ENCODE peak calls at places on chromosomes 13 and 19, in four cellular contexts. L, S, P and M are unnamed samples. For H3K4me1, the result is how much of the 10 kb centered on the place peaks cover.

GRCh38 chr19:8500158-8500557 is 2.3 kb downstream of the PRAM1 start:
- DNase-seq in S (no peak), P (no peak), L (no peak), M (peak)

GRCh38 chr13:33409673-33410072 is 124.1 kb upstream of the STARD13 start:
- DNase-seq in P (no peak), L (no peak), S (no peak), M (no peak)

GRCh38 chr13:26498524-26499208 is 58.8 kb upstream of the WASF3 start:
- DNase-seq in S (no peak), L (no peak), P (peak), M (no peak)

GRCh38 chr19:677201-677600 is 1.0 kb downstream of the FSTL3 start:
- DNase-seq in L (peak), P (no peak), S (peak), M (no peak)

GRCh38 chr19:55635856-55636440 is 4.9 kb upstream of the ZNF580 start:
- DNase-seq in L (no peak), P (no peak), S (no peak), M (no peak)

GRCh38 chr19:1651548-1652394 is 644 bp downstream of the TCF3 start:
- DNase-seq in L (peak), S (no peak), P (peak), M (peak)

GRCh38 chr13:52998290-52998876 is 30.2 kb upstream of the OLFM4 start:
- DNase-seq in P (no peak), S (no peak), L (no peak), M (no peak)

GRCh38 chr13:21074601-21075302 is 13.4 kb upstream of the LATS2 start:
- DNase-seq in S (no peak), L (no peak), P (no peak), M (no peak)

GRCh38 chr19:39363909-39364457 is 21.8 kb downstream of the SAMD4B start:
- DNase-seq in P (no peak), S (no peak), L (no peak), M (no peak)

GRCh38 chr13:46682015-46682414 is 114.9 kb downstream of the ESD start:
- DNase-seq in P (no peak), S (no peak), L (no peak), M (no peak)

GRCh38 chr13:33728271-33729037 is 89.5 kb upstream of the RFC3 start:
- DNase-seq in S (peak), P (no peak), L (no peak), M (no peak)

GRCh38 chr19:38564981-38565685 is 52.6 kb downstream of the MAP4K1 start:
- DNase-seq in L (no peak), P (no peak), S (peak), M (no peak)

GRCh38 chr13:106690779-106691178 is 122.8 kb upstream of the ARGLU1 start:
- DNase-seq in S (no peak), P (no peak), L (no peak), M (no peak)

GRCh38 chr19:18008814-18009213 is 844 bp downstream of the ARRDC2 start:
- DNase-seq in S (no peak), P (no peak), L (no peak), M (no peak)

DNA sequence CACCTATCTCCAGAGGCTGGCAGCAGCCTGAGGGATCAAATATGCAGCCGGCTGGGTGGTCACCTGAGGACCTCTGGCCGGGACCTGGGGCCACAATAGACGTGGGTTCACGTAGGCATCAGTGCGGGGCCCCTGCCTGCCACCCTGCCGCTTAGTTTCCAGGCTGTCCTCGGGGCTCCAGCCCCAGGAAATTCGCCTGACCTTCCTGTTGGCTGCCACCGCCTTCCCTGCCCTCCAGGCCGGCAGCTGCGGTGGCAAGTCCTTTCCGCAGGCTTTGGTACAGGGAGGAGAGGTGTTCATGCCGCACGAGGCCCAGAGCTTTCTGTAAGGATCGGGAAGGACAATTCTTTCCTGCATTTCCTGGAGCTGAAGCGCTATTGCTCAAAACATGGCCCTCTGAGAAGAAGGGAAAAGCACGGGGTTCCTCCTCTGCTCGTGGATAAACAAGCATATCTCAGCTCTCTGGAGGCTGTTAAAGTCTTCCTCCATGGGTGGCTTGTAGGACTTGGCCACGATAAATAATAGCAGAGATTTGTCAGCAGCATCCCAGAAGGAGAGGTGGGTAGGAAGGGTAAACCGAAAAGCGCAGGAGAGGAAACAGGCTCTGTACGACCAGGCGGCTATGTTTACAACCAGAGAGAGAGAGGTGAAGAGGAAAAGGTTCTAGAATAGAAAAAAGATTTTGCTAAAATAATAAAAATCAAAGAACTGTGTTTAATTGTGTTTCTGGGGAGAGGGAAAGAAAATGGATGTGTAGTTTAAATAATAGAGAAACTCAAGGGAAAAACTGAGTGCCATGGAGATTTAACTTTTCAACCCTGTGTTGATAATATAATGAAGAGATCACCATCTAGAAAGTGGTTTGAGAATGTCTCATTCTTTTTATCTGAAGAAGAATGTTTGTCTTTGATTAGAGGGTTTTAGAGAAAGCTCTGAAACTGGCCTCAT is 4.9 kb downstream of the COL4A2 start:
- DNase-seq in L (no peak), P (no peak), S (no peak), M (peak)
- H3K4me1 ChIP-seq in L (under half), P (under half), S (under half), M (under half)

GRCh38 chr13:110640591-110641029 is 25.3 kb downstream of the NAXD start:
- DNase-seq in P (no peak), L (no peak), S (no peak), M (peak)

GRCh38 chr13:110643324-110643723 is 28.0 kb downstream of the NAXD start:
- DNase-seq in L (no peak), S (no peak), P (no peak), M (no peak)

GRCh38 chr13:110639935-110640334 is 24.6 kb downstream of the NAXD start:
- DNase-seq in P (no peak), L (no peak), S (no peak), M (no peak)

GRCh38 chr13:110642291-110642981 is 27.1 kb downstream of the NAXD start:
- DNase-seq in P (no peak), L (no peak), S (no peak), M (no peak)

GRCh38 chr13:110641055-110642015 is 26.0 kb downstream of the NAXD start:
- DNase-seq in L (no peak), P (no peak), S (no peak), M (no peak)
- H3K27ac ChIP-seq in L (no peak), P (no peak), S (no peak), M (no peak)

DNA sequence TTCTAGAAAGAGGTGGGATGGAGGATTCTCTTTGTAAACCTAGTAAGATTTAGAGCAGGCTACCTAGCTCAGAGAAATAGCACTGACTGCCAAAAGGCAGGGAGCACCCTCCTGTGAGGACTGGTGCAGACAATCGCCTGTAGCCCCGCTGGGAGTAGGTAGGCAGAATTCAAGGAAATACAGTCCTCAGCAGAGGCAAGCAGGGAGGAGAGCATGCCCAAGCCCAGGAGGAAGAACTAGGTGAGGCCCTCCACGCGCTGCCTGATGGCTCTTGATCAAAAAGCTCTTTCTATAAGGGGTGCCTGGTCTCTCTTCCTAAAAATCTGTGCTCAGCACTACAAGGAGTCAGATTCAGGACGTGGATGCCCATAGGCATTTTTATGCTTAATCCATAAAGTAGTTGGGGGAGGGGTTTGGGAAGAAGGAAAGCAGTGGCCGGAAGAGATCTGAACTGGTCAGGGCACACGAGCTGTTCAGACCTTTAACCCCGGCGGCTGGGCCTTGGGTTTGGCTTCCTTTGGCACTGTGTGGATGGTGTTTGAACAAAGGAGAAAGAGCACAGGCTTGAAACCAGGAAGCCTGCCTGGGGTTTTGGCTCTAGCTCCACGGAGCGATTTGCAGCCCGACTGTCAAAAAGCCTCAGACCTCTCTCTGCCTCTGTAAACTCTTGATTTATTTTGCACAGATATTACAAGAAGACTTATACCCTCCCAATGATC is 320.6 kb downstream of the FOXO1 start:
- DNase-seq in S (no peak), L (peak), P (peak), M (no peak)
- H3K4me3 ChIP-seq in S (no peak), L (no peak), P (no peak), M (no peak)

DNA sequence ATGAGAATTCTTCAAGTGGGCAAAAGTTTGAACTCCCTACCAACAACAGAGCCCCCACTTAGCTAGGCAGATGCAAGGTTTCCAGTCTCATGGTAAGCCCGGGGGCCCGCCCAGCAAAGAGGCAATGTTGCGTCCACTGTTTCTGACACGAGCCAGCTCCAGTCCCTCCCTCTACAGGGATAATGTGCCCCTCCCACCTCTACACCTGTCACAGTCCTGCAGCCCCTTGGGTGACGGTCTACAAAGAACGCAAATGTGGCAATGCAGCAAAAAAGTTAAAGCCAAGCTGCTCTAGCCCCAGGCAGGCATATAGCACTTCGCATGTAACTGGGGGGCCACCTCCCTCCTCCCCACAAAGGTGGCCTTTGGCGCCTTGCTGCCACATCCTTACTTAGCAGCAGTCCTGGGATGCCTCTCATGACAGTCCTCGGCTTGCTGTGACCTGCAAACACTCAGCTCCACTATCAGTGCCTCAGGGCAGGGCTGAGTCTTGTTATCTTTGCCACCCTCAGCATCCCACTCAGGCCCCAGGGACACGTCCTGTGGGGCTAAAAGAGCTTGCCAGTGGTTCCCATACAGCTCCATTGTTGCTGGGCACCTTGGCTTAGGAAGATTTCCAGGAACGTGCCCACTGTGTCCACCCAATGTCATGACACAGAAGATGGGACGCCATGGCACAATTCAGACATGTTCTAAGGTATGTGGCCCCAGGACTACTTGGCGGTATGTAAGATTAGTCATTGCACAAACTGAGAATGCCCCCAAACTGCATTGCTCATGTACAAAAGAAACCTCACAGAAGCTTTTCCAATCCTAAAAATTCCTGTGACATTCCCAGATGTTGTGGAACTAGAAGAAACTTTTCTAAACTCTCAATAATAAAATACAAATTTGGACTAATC is 16.4 kb downstream of the DOCK9 start:
- DNase-seq in P (no peak), S (no peak), L (no peak), M (peak)
- H3K4me1 ChIP-seq in P (under half), S (under half), L (under half), M (under half)

DNA sequence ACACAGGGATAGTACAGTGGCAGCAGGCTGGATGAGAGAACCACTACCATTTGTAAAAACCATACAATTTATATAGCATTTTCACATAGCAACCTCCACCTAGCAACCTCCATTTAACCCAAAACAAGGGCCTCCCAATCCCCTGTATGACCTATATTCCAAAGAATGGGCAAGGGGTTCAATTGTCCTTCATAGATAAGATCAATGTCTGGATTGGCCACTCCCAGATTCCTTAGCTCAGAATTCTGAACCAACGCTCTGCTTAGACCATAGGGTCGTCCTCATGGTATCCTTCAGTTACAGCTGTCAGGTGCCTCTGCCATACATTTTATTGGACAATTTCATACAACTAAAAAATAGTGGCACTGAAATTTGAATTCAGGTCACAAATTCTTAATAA is 166.2 kb downstream of the KCTD12 start:
- DNase-seq in L (no peak), P (no peak), S (no peak), M (no peak)
- H3K27ac ChIP-seq in L (no peak), P (no peak), S (no peak), M (peak)